ENCODE peak calls at places on chromosomes 4 and X, in five cellular contexts. One of them, this sample, is unnamed.

GRCh38 chr4:15250021-15250441 is 177.8 kb upstream of the C1QTNF7 start:
- DNase-seq in fibroblast of the aortic adventitia: no peak
- DNase-seq in AG04450: no peak
- DNase-seq in heart left ventricle: no peak
- DNase-seq in upper lobe of right lung: no peak
- DNase-seq in this sample: peak

GRCh38 chr4:27132497-27132896 is 271.9 kb downstream of the STIM2 start:
- DNase-seq in AG04450: no peak
- DNase-seq in upper lobe of right lung: no peak
- DNase-seq in fibroblast of the aortic adventitia: no peak
- DNase-seq in heart left ventricle: no peak
- DNase-seq in this sample: no peak

GRCh38 chr4:75790024-75790423 is 65.6 kb downstream of the USO1 start:
- DNase-seq in heart left ventricle: no peak
- DNase-seq in AG04450: no peak
- DNase-seq in fibroblast of the aortic adventitia: no peak
- DNase-seq in upper lobe of right lung: no peak
- DNase-seq in this sample: no peak

GRCh38 chr4:38993683-38994082 is 38.5 kb downstream of the TMEM156 start:
- DNase-seq in upper lobe of right lung: no peak
- DNase-seq in heart left ventricle: no peak
- DNase-seq in fibroblast of the aortic adventitia: no peak
- DNase-seq in AG04450: no peak
- DNase-seq in this sample: peak

GRCh38 chrX:38232287-38232686 is 11.6 kb upstream of the SRPX start:
- DNase-seq in fibroblast of the aortic adventitia: peak
- DNase-seq in AG04450: no peak
- DNase-seq in upper lobe of right lung: no peak
- DNase-seq in heart left ventricle: no peak
- DNase-seq in this sample: peak

GRCh38 chrX:120463241-120463640 is 5.9 kb downstream of the LAMP2 start:
- DNase-seq in upper lobe of right lung: no peak
- DNase-seq in heart left ventricle: no peak
- DNase-seq in fibroblast of the aortic adventitia: peak
- DNase-seq in AG04450: no peak
- DNase-seq in this sample: peak

GRCh38 chr4:165654556-165654955 is 218.5 kb upstream of the TLL1 start:
- DNase-seq in fibroblast of the aortic adventitia: no peak
- DNase-seq in heart left ventricle: no peak
- DNase-seq in AG04450: no peak
- DNase-seq in upper lobe of right lung: no peak
- DNase-seq in this sample: no peak

GRCh38 chr4:126957555-126958440 is 675.0 kb upstream of the INTU start:
- DNase-seq in heart left ventricle: no peak
- DNase-seq in AG04450: no peak
- DNase-seq in fibroblast of the aortic adventitia: peak
- DNase-seq in upper lobe of right lung: no peak
- DNase-seq in this sample: peak

GRCh38 chrX:70494441-70494840 is 49.8 kb downstream of the DLG3 start:
- DNase-seq in heart left ventricle: no peak
- DNase-seq in fibroblast of the aortic adventitia: no peak
- DNase-seq in upper lobe of right lung: no peak
- DNase-seq in AG04450: no peak
- DNase-seq in this sample: peak

GRCh38 chrX:119895843-119896326 is at the start of gene AKAP14:
- DNase-seq in AG04450: no peak
- DNase-seq in fibroblast of the aortic adventitia: no peak
- DNase-seq in heart left ventricle: no peak
- DNase-seq in upper lobe of right lung: no peak
- DNase-seq in this sample: no peak

GRCh38 chr4:98932539-98932938 is 3.6 kb upstream of the EIF4E start:
- DNase-seq in heart left ventricle: no peak
- DNase-seq in AG04450: no peak
- DNase-seq in fibroblast of the aortic adventitia: peak
- DNase-seq in upper lobe of right lung: no peak
- DNase-seq in this sample: peak

GRCh38 chr4:26124753-26125236 is 196.0 kb upstream of the RBPJ start:
- DNase-seq in heart left ventricle: no peak
- DNase-seq in upper lobe of right lung: no peak
- DNase-seq in AG04450: no peak
- DNase-seq in fibroblast of the aortic adventitia: no peak
- DNase-seq in this sample: peak

GRCh38 chr4:101835121-101835904 is 44.8 kb downstream of the BANK1 start:
- DNase-seq in AG04450: no peak
- DNase-seq in heart left ventricle: no peak
- DNase-seq in upper lobe of right lung: no peak
- DNase-seq in fibroblast of the aortic adventitia: peak
- DNase-seq in this sample: peak

GRCh38 chr4:109406337-109406931 is 27.2 kb upstream of the SEC24B start:
- DNase-seq in fibroblast of the aortic adventitia: peak
- DNase-seq in upper lobe of right lung: no peak
- DNase-seq in AG04450: peak
- DNase-seq in heart left ventricle: no peak
- DNase-seq in this sample: peak

GRCh38 chrX:9995855-9996339 is 28.7 kb downstream of the CLDN34 start:
- DNase-seq in upper lobe of right lung: peak
- DNase-seq in fibroblast of the aortic adventitia: peak
- DNase-seq in heart left ventricle: peak
- DNase-seq in AG04450: peak
- DNase-seq in this sample: peak

GRCh38 chr4:153207561-153207960 is 3.3 kb downstream of the TRIM2 start:
- DNase-seq in upper lobe of right lung: no peak
- DNase-seq in AG04450: no peak
- DNase-seq in heart left ventricle: peak
- DNase-seq in fibroblast of the aortic adventitia: no peak
- DNase-seq in this sample: peak

GRCh38 chr4:10124167-10124930 is 7.8 kb upstream of the WDR1 start:
- DNase-seq in fibroblast of the aortic adventitia: no peak
- DNase-seq in heart left ventricle: no peak
- DNase-seq in AG04450: no peak
- DNase-seq in upper lobe of right lung: no peak
- DNase-seq in this sample: no peak

GRCh38 chr4:1402516-1403101 is 3.6 kb downstream of the NKX1-1 start:
- DNase-seq in upper lobe of right lung: peak
- DNase-seq in heart left ventricle: peak
- DNase-seq in AG04450: no peak
- DNase-seq in fibroblast of the aortic adventitia: no peak
- DNase-seq in this sample: no peak

GRCh38 chr4:125762537-125762936 is 447.8 kb downstream of the FAT4 start:
- DNase-seq in fibroblast of the aortic adventitia: no peak
- DNase-seq in heart left ventricle: no peak
- DNase-seq in upper lobe of right lung: no peak
- DNase-seq in AG04450: no peak
- DNase-seq in this sample: peak

GRCh38 chr4:1012031-1012739 is 759 bp downstream of the FGFRL1 start:
- DNase-seq in heart left ventricle: no peak
- DNase-seq in upper lobe of right lung: peak
- DNase-seq in fibroblast of the aortic adventitia: no peak
- DNase-seq in AG04450: no peak
- DNase-seq in this sample: no peak

GRCh38 chr4:65510976-65511375 is 159.3 kb downstream of the EPHA5 start:
- DNase-seq in fibroblast of the aortic adventitia: peak
- DNase-seq in upper lobe of right lung: no peak
- DNase-seq in heart left ventricle: no peak
- DNase-seq in AG04450: no peak
- DNase-seq in this sample: peak

GRCh38 chrX:154437398-154437752 is 421 bp downstream of the GDI1 start:
- DNase-seq in fibroblast of the aortic adventitia: no peak
- DNase-seq in AG04450: no peak
- DNase-seq in upper lobe of right lung: no peak
- DNase-seq in heart left ventricle: no peak
- DNase-seq in this sample: no peak

GRCh38 chr4:1204286-1204827 is 32.0 kb upstream of the SPON2 start:
- DNase-seq in upper lobe of right lung: peak
- DNase-seq in AG04450: no peak
- DNase-seq in heart left ventricle: no peak
- DNase-seq in fibroblast of the aortic adventitia: no peak
- DNase-seq in this sample: no peak

GRCh38 chr4:128393111-128393704 is 105.6 kb upstream of the PGRMC2 start:
- DNase-seq in heart left ventricle: no peak
- DNase-seq in fibroblast of the aortic adventitia: peak
- DNase-seq in AG04450: no peak
- DNase-seq in upper lobe of right lung: no peak
- DNase-seq in this sample: peak

GRCh38 chr4:90943311-90943710 is 816.1 kb downstream of the CCSER1 start:
- DNase-seq in heart left ventricle: no peak
- DNase-seq in upper lobe of right lung: no peak
- DNase-seq in fibroblast of the aortic adventitia: no peak
- DNase-seq in AG04450: no peak
- DNase-seq in this sample: no peak

GRCh38 chr4:10416441-10416840 is 40.8 kb downstream of the ZNF518B start:
- DNase-seq in upper lobe of right lung: no peak
- DNase-seq in AG04450: no peak
- DNase-seq in heart left ventricle: no peak
- DNase-seq in fibroblast of the aortic adventitia: no peak
- DNase-seq in this sample: no peak

GRCh38 chrX:40100141-40100536 is 2.4 kb upstream of the BCOR start:
- DNase-seq in AG04450: no peak
- DNase-seq in fibroblast of the aortic adventitia: no peak
- DNase-seq in upper lobe of right lung: peak
- DNase-seq in heart left ventricle: no peak
- DNase-seq in this sample: no peak
- H3K4me3 ChIP-seq in AG04450: no peak
- H3K4me3 ChIP-seq in fibroblast of the aortic adventitia: no peak
- H3K4me3 ChIP-seq in upper lobe of right lung: no peak
- H3K4me3 ChIP-seq in heart left ventricle: no peak
- H3K4me3 ChIP-seq in this sample: no peak

GRCh38 chr4:171785392-171785791 is 27.8 kb upstream of the GALNTL6 start:
- DNase-seq in upper lobe of right lung: no peak
- DNase-seq in heart left ventricle: no peak
- DNase-seq in AG04450: no peak
- DNase-seq in fibroblast of the aortic adventitia: no peak
- DNase-seq in this sample: no peak
- TF ChIP-seq CTCF in upper lobe of right lung: no peak
- TF ChIP-seq CTCF in heart left ventricle: no peak
- TF ChIP-seq CTCF in AG04450: no peak
- TF ChIP-seq CTCF in fibroblast of the aortic adventitia: no peak
- TF ChIP-seq CTCF in this sample: no peak

DNA sequence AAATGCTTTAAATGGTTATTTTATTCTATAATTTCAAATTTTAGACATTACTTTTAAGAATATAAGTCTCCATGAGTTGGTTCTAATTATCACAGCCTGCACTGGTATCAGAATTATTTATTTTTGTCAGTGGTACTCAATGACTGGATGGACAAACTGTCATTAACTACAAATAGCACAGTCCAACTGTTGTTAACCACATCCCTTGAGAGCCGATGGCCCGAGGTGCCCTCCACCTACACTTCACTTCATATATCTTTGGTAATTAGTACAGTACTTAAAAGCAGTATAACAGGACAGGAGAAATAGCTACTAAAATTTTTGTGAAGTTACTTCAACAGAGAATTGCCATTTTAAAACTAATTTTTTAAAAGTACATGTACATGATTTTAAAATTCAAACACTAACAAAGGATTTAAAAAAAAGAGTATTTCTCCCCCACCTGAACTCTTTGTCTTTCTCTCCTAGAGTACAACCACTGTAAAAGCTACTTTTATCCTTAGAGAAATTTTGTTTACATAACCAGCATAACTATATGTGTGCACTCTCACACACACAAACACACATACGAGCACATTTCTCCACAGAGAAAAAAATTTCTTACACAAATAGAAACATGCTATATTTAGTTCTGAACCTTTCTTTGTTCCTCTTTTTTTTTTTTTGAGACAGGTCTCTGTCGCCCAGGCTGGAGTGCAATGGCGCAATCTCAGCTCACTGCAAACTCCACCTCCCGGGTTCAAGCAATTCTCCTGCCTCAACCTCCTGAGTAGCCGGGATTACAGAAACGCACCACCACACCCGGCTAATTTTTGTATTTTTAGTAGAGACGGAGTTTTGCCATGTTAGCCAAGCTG is 6.5 kb downstream of the TIFA start:
- DNase-seq in fibroblast of the aortic adventitia: no peak
- DNase-seq in upper lobe of right lung: no peak
- DNase-seq in heart left ventricle: no peak
- DNase-seq in AG04450: no peak
- DNase-seq in this sample: no peak
- H3K4me3 ChIP-seq in fibroblast of the aortic adventitia: no peak
- H3K4me3 ChIP-seq in upper lobe of right lung: peak
- H3K4me3 ChIP-seq in heart left ventricle: no peak
- H3K4me3 ChIP-seq in AG04450: no peak
- H3K4me3 ChIP-seq in this sample: no peak

DNA sequence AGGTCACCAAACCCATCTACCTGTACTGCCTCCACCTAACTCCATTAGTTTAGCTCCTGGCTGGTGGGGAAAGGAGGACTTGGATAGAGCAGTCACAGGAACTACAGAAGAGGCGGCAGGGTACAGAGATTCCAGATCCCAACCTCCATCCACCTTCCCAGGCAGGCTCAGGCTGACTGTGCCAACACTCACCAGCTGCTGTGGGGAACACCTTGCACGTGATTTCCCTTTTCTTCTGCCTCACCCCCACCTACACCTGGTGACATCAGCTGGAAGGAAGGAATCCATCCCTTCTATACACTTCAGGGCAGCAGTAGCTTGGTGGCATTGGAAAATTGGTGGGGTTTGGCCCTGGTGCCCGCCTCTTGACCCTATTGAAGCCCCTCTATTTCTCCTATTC is 41.5 kb downstream of the EFNB1 start:
- DNase-seq in upper lobe of right lung: no peak
- DNase-seq in heart left ventricle: no peak
- DNase-seq in fibroblast of the aortic adventitia: no peak
- DNase-seq in AG04450: no peak
- DNase-seq in this sample: no peak
- TF ChIP-seq CTCF in upper lobe of right lung: no peak
- TF ChIP-seq CTCF in heart left ventricle: no peak
- TF ChIP-seq CTCF in fibroblast of the aortic adventitia: no peak
- TF ChIP-seq CTCF in AG04450: no peak
- TF ChIP-seq CTCF in this sample: no peak

This sample was measured in fibroblast of mammary gland.